ENCODE peak calls at places on chromosome 22, in four cellular contexts. W is AG09309, U is IMR-90, K is fibroblast of the aortic adventitia. R is an unnamed sample.
A peak's percentile ranks its signal among the peaks of the same experiment; 100 is the strongest.

GRCh38 chr22:45101828-45102227 is 61.9 kb upstream of the NUP50 start:
- DNase-seq in W (no peak), U (peak; percentile 72), K (peak; percentile 66), R (peak; percentile 81)

GRCh38 chr22:43820671-43821305 is 8.7 kb upstream of the EFCAB6 start:
- DNase-seq in W (no peak), U (no peak), K (no peak), R (no peak)

GRCh38 chr22:29744902-29745301 is 21.9 kb downstream of the ZMAT5 start:
- DNase-seq in W (peak; percentile 49), U (peak; percentile 70), K (no peak), R (peak; percentile 16)

GRCh38 chr22:21568207-21569075 is 927 bp downstream of the UBE2L3 start:
- DNase-seq in W (no peak), U (peak; percentile 24), K (peak; percentile 37), R (peak; percentile 56)

GRCh38 chr22:25987948-25988347 is 181.3 kb upstream of the SEZ6L start:
- DNase-seq in W (no peak), U (no peak), K (no peak), R (no peak)

GRCh38 chr22:43293661-43294392 is 49.3 kb downstream of the SCUBE1 start:
- DNase-seq in W (no peak), U (peak; percentile 60), K (peak; percentile 5), R (peak; percentile 98)

GRCh38 chr22:40046126-40046525 is 51.4 kb downstream of the FAM83F start:
- DNase-seq in W (no peak), U (no peak), K (no peak), R (no peak)

GRCh38 chr22:49608660-49609059 is 219.0 kb downstream of the BRD1 start:
- DNase-seq in W (no peak), U (no peak), K (no peak), R (no peak)

GRCh38 chr22:31490496-31490925 is 869 bp upstream of the EIF4ENIF1 start:
- DNase-seq in W (no peak), U (peak; percentile 79), K (peak; percentile 65), R (peak; percentile 76)

GRCh38 chr22:40387758-40388157 is 17.4 kb downstream of the SGSM3 start:
- DNase-seq in W (no peak), U (no peak), K (no peak), R (no peak)

GRCh38 chr22:47095395-47096122 is 333.1 kb downstream of the TBC1D22A start:
- DNase-seq in W (no peak), U (peak; percentile 32), K (peak; percentile 6), R (no peak)

GRCh38 chr22:39954584-39955055 is 5.6 kb upstream of the TMA7B start:
- DNase-seq in W (peak; percentile 57), U (peak; percentile 94), K (peak; percentile 73), R (peak; percentile 87)

GRCh38 chr22:42906605-42907338 is 49.7 kb upstream of the ARFGAP3 start:
- DNase-seq in W (no peak), U (peak; percentile 16), K (peak; percentile 89), R (peak; percentile 56)

GRCh38 chr22:41974691-41975290 is 5.5 kb downstream of the SEPTIN3 start:
- DNase-seq in W (no peak), U (no peak), K (no peak), R (no peak)

GRCh38 chr22:48941903-48942625 is 885.6 kb downstream of the BRD1 start:
- DNase-seq in W (no peak), U (no peak), K (no peak), R (no peak)

GRCh38 chr22:41397143-41397811 is 15.5 kb downstream of the TEF start:
- DNase-seq in W (no peak), U (no peak), K (no peak), R (no peak)

GRCh38 chr22:43543522-43544281 is 131.9 kb downstream of the MPPED1 start:
- DNase-seq in W (no peak), U (no peak), K (no peak), R (no peak)

GRCh38 chr22:39130892-39131855 is 21.3 kb downstream of the CBX7 start:
- DNase-seq in W (no peak), U (peak; percentile 42), K (no peak), R (peak; percentile 35)

GRCh38 chr22:49014227-49015201 is 813.2 kb downstream of the BRD1 start:
- DNase-seq in W (no peak), U (no peak), K (no peak), R (no peak)

GRCh38 chr22:29715240-29715639 is 4.6 kb upstream of the CABP7 start:
- DNase-seq in W (no peak), U (no peak), K (no peak), R (no peak)

GRCh38 chr22:47736166-47737034 is 974.0 kb downstream of the TBC1D22A start:
- DNase-seq in W (no peak), U (no peak), K (no peak), R (no peak)

GRCh38 chr22:19331474-19331873 is 40.0 kb upstream of the CLTCL1 start:
- DNase-seq in W (no peak), U (no peak), K (no peak), R (no peak)

GRCh38 chr22:20251491-20251890 is 16.6 kb downstream of the RTN4R start:
- DNase-seq in W (no peak), U (no peak), K (no peak), R (no peak)

GRCh38 chr22:44595841-44596341 is 97.9 kb upstream of the RTL6 start:
- DNase-seq in W (no peak), U (peak; percentile 42), K (peak; percentile 37), R (peak; percentile 15)

GRCh38 chr22:30279932-30280331 is 9.4 kb downstream of the CASTOR1 start:
- DNase-seq in W (no peak), U (no peak), K (no peak), R (no peak)

GRCh38 chr22:42792909-42793847 is 63.9 kb downstream of the ARFGAP3 start:
- DNase-seq in W (no peak), U (no peak), K (no peak), R (no peak)

GRCh38 chr22:46043339-46043738 is 66.4 kb upstream of the WNT7B start:
- DNase-seq in W (no peak), U (no peak), K (no peak), R (no peak)

GRCh38 chr22:43411040-43411919 is 534 bp upstream of the MPPED1 start:
- DNase-seq in W (no peak), U (no peak), K (no peak), R (no peak)

GRCh38 chr22:40107756-40108437 is 69.8 kb upstream of the TNRC6B start:
- DNase-seq in W (peak; percentile 16), U (peak; percentile 12), K (peak; percentile 70), R (peak; percentile 58)

GRCh38 chr22:44221710-44222475 is 41.2 kb downstream of the PARVG start:
- DNase-seq in W (no peak), U (no peak), K (no peak), R (no peak)

GRCh38 chr22:40592352-40593113 is 44.0 kb downstream of the MRTFA start:
- DNase-seq in W (no peak), U (no peak), K (no peak), R (no peak)

GRCh38 chr22:29000641-29001040 is 61.0 kb downstream of the C22orf31 start:
- DNase-seq in W (no peak), U (no peak), K (no peak), R (no peak)

GRCh38 chr22:32539631-32540449 is 65.2 kb downstream of the FBXO7 start:
- DNase-seq in W (no peak), U (no peak), K (no peak), R (peak; percentile 82)

GRCh38 chr22:46275455-46276129 is 7.8 kb downstream of the TTC38 start:
- DNase-seq in W (no peak), U (no peak), K (no peak), R (no peak)

GRCh38 chr22:30224161-30224857 is 22.2 kb downstream of the LIF start:
- DNase-seq in W (no peak), U (no peak), K (no peak), R (peak; percentile 71)

GRCh38 chr22:36982136-36982535 is 37.1 kb downstream of the TST start:
- DNase-seq in W (no peak), U (no peak), K (no peak), R (no peak)
- TF ChIP-seq CTCF in W (peak; percentile 5), U (no peak), K (no peak), R (no peak)

DNA sequence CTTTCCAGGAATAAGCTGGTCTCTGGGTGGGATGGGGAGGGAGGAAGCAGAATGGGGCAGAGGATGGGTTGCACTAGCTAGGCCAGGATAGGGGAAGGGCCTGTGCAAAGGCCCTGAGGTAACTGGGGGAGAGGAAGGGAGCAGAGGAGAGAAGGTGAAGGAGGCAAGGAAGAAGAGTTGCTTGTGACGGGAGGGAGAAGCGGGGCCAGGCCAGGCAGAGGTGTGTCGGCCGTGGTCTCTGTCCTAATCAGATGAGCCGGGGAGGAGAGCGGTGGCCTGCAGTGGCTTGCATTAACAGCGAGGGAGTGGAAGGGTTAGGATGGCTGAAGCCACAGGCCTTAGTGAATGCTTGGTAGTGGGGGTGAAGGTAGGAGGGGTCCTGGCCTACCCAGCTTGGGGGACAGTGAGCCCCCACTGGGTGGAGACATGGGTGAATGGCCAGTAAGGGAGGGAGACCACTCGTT is 6.0 kb upstream of the DERL3 start:
- DNase-seq in W (no peak), U (no peak), K (no peak), R (no peak)
- H3K4me3 ChIP-seq in W (no peak overlapping the region), U (no peak overlapping the region), K (no peak overlapping the region), R (no peak overlapping the region)

GRCh38 chr22:35553341-35553740 is 12.7 kb downstream of the RASD2 start:
- DNase-seq in W (no peak), U (no peak), K (no peak), R (no peak)

GRCh38 chr22:35549338-35549737 is 8.7 kb downstream of the RASD2 start:
- DNase-seq in W (no peak), U (no peak), K (no peak), R (no peak)

GRCh38 chr22:35552846-35553245 is 12.2 kb downstream of the RASD2 start:
- DNase-seq in W (no peak), U (no peak), K (no peak), R (no peak)

GRCh38 chr22:35552186-35552842 is 11.7 kb downstream of the RASD2 start:
- DNase-seq in W (no peak), U (no peak), K (no peak), R (no peak)

GRCh38 chr22:35551549-35552177 is 11.0 kb downstream of the RASD2 start:
- DNase-seq in W (no peak), U (no peak), K (no peak), R (no peak)
- TF ChIP-seq CTCF in W (no peak), U (no peak), K (no peak), R (no peak)

DNA sequence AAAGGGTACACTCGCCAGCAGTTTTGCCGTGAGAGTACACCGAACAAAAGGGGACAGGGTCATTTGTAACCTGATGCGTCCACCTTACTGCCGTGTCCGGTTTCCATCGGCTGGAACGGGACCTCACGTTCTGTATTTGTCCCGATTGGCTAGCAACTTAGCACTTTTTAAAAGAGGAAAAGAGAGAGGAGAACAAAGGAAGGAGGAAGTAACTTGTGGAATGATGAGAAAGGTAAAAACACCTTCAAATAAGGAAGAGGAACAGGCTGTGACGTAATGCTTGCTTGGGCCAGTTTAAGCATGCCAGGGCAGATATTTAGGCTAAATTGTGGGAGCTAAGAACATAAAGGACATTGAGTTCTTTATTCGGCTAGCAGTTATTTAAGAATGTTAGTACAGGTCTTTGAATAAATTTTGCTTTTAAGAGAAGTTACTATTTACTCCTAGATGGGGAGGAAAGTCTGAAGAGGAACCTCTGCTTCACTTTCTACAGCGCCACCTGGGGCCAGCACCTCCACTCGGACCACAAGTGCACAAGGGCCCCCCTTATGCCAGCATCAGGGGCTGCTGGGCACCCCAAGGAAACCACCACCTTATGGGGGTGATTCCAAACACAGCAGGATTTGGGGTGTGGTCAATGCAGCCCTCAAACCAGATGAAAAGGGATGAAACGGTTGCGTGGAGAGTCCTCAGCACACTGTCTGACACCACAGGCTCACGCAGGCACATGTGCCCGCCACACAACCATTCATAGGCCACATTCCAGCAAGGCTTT is 5.8 kb downstream of the ARSA start:
- DNase-seq in W (no peak), U (no peak), K (no peak), R (no peak)
- H3K4me3 ChIP-seq in W (no peak overlapping the region), U (no peak overlapping the region), K (no peak overlapping the region), R (no peak overlapping the region)